ENCODE peak calls at places on chromosomes 4 and X, in seven cellular contexts. C is thoracic aorta, P is pancreas, J is tibial nerve, X is fibroblast of lung, E is upper lobe of left lung, F is cardiac muscle cell. O is an unnamed sample.

GRCh38 chrX:73390628-73391567 is 56.0 kb upstream of the CDX4 start:
- DNase-seq in E (peak; percentile 2), C (no peak), J (no peak), P (no peak), X (no peak), F (no peak), O (no peak)

GRCh38 chrX:113399501-113400192 is 559.0 kb upstream of the AMOT start:
- DNase-seq in X (peak; percentile 69), F (peak; percentile 16), P (no peak), J (no peak), E (no peak), C (no peak), O (no peak)

GRCh38 chr4:166012129-166013078 is 139.4 kb downstream of the TLL1 start:
- DNase-seq in P (no peak), F (peak; percentile 3), E (no peak), J (no peak), C (no peak), X (peak; percentile 72), O (no peak)

GRCh38 chr4:1243451-1244080 is 5.4 kb downstream of the CTBP1 start:
- DNase-seq in X (no peak), E (peak; percentile 79), F (no peak), J (no peak), P (peak; percentile 36), C (no peak), O (no peak)

GRCh38 chrX:132181364-132181763 is 37.9 kb downstream of the RAP2C start:
- DNase-seq in X (no peak), F (no peak), P (peak; percentile 29), E (no peak), C (no peak), J (no peak), O (no peak)

GRCh38 chr4:162535121-162535520 is 371.3 kb upstream of the FSTL5 start:
- DNase-seq in C (no peak), X (no peak), P (no peak), F (no peak), J (no peak), E (no peak), O (no peak)

GRCh38 chr4:159188646-159189045 is 85.8 kb downstream of the RAPGEF2 start:
- DNase-seq in J (no peak), E (no peak), X (no peak), P (no peak), F (no peak), C (no peak), O (no peak)

GRCh38 chrX:19902110-19902509 is 14.7 kb upstream of the SH3KBP1 start:
- DNase-seq in E (no peak), C (no peak), P (no peak), X (peak; percentile 60), J (no peak), F (peak; percentile 22), O (no peak)

GRCh38 chr4:86942185-86942666 is 7.4 kb downstream of the AFF1 start:
- DNase-seq in C (no peak), J (no peak), X (peak; percentile 73), F (peak; percentile 54), E (no peak), P (no peak), O (no peak)

GRCh38 chr4:98377626-98378025 is 116.4 kb downstream of the RAP1GDS1 start:
- DNase-seq in C (no peak), J (no peak), X (peak; percentile 62), P (no peak), F (peak; percentile 37), E (no peak), O (no peak)

GRCh38 chrX:129759576-129760061 is 20.1 kb upstream of the SASH3 start:
- DNase-seq in C (no peak), P (no peak), X (peak; percentile 93), F (peak; percentile 92), J (peak; percentile 32), E (no peak), O (peak; percentile 66)

GRCh38 chr4:10003666-10004065 is 17.6 kb downstream of the SLC2A9 start:
- DNase-seq in E (no peak), J (no peak), X (no peak), C (no peak), F (no peak), P (no peak), O (no peak)

DNA sequence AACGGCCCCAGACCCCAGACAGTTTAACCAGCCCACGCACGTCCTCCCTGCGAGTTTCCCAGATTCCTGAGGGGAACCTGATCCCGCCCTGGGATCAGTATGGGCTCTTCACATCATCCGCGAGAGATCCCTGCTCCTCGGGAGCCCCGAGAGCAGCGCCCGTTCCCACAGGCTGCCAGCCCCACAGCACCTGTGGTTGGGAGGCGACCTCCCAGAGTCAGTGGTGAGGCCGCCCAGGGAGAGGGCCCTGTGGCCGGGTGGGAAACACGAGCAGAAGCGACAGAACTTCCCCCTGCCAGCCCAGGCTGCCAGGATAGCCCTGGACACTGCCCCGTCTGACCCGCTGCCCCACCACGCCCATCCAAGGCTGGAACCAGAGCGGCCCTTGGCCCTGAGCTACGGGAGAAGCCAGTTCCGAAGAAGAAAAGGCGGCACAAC is 32.8 kb downstream of the TSC22D3 start:
- DNase-seq in J (no peak), E (peak; percentile 61), F (no peak), X (no peak), C (no peak), P (no peak), O (no peak)
- H3K4me3 ChIP-seq in J (peak overlapping the region; percentile 15), E (peak overlapping the region; percentile 3), F (no peak overlapping the region), X (no peak overlapping the region), C (peak overlapping the region; percentile 63), P (peak overlapping the region; percentile 14), O (peak overlapping the region; percentile 58)

DNA sequence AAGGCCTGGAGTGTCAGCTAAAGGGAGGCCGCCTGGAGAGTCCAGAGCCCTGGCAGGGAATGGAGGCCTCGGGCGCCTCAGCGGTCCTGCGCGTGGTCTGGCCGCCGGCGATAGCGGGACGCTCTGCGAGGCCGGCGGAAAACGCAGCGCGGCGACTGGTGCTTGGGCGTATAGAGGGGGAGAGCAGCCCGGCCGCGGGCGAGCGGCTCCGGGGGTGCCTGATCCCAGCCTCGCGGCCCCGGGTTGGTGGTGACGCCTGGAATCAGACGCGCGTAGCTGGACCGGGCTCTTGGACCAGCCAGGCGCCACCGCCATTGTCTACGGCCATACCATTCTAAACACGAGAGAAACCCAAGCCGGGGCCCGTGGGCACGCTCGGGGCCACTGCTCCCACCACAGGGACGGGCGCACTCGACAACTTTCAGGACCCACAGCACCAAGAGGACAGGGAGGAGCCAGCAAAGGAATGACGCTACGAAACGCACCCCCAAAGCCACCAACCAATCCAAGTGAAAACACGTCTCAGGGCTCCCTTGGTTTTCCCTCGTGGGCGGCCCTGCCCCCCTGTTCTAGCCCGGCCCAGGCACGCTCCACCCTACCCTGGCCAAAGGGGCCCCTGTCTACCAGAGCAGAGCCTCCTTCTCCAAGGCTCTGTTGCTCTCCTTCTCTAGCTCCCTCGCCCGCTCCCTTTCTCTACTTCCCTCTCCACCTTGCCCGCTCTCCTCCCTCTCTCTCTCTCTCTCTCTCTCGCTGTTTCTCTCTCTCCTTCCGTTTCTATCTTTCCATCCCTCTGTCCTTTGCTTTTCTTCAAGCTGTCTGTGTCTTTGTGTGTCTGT is 7.8 kb downstream of the FRG2 start:
- DNase-seq in F (no peak), P (no peak), C (no peak), J (no peak), X (no peak), E (peak; percentile 82), O (no peak)
- H3K27me3 ChIP-seq in F (peaks cover 91% of the 10 kb centered on the region), P (peaks cover 3% of the 10 kb centered on the region), C (no peaks in the 10 kb centered on the region), J (peaks cover 77% of the 10 kb centered on the region), X (peaks cover 45% of the 10 kb centered on the region), E (peaks cover 43% of the 10 kb centered on the region), O (peaks cover 25% of the 10 kb centered on the region)

DNA sequence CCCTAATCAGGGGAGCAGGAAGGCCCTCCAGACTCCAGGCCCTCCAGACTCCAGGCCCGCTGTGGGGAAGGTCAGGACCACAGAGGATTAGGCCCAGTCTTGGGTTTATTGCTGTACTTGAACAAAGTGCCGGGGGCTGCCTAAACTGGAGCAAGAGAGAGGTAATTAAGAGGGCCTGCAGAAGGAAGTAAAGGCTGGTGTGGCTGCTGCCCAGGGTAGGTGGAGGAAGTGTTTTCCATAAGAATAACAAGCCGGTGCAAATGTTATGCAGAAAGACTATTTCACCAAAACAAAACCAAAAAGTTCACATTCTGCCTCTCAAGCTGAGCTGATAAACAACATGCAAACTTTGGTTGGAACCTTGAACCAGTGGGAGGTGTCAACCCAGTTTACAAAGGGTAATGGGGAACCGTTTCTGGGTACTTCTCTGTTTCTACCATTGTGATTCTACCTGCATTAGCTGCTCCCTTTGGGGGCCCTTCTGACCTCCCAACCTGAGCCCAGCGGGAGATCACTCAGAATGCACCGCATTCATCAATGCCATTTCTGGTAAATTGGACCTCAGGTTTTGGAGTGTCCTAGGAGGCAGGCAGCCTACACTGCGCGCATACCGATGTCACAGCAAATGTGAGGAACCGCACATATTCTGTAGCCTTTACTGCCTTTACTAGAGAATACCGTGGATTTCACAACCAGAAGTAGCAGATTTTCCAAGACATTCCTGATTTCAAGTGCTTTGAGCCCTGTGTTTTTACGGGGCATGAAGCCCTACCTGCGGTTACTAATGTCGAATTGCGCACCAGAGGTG is 59.7 kb upstream of the BCOR start:
- DNase-seq in P (no peak), X (no peak), E (no peak), F (no peak), C (no peak), J (no peak), O (no peak)
- H3K4me3 ChIP-seq in P (peak overlapping the region; percentile 48), X (no peak overlapping the region), E (peak overlapping the region; percentile 39), F (peak overlapping the region; percentile 47), C (peak overlapping the region; percentile 76), J (peak overlapping the region; percentile 33), O (peak overlapping the region; percentile 34)

DNA sequence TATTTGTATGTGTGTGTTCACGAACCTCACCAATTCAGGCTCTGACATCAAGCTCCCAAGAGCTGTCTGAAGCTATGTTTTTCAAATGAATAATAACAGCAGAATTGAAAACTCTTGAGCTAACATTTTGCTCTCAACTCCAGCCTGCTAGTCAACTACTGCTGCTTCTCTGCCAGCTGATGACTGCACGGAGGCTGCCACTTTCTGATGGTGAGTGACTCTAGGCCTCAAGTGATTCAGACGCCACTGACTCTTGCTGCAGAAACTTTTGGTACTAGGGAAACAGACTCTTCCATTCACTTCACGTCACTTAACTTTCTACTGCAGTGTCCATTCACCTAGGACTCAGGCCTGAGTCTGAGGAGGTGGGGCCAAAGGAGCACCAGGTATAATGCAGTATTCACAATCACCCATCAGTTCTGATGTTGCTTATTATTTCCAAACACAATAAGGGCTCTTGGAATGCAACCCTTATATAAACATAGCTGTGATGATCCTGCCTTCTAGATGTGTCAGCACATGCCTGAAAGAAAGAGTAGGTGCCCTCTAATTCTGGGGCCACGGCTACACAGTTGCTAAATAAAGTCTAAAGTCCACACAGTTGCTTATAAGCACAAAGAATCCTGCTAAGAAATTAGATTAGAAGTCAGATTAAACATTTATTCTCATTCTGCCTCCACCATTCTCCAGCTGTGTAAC is 16.0 kb downstream of the PRDM8 start:
- DNase-seq in X (peak; percentile 71), F (no peak), E (no peak), P (no peak), J (no peak), C (no peak), O (no peak)
- H3K27me3 ChIP-seq in X (no peaks in the 10 kb centered on the region), F (peaks cover 49% of the 10 kb centered on the region), E (no peaks in the 10 kb centered on the region), P (no peaks in the 10 kb centered on the region), J (peaks cover 15% of the 10 kb centered on the region), C (peaks cover 4% of the 10 kb centered on the region), O (no peaks in the 10 kb centered on the region)

GRCh38 chr4:155952546-155952945 is 1.1 kb downstream of the CTSO start:
- DNase-seq in E (no peak), X (peak; percentile 44), C (no peak), J (no peak), P (no peak), F (peak; percentile 60), O (no peak)
- H3K4me3 ChIP-seq in E (peak overlapping the region; percentile 56), X (peak overlapping the region; percentile 34), C (peak overlapping the region; percentile 85), J (peak overlapping the region; percentile 95), P (peak overlapping the region; percentile 64), F (peak overlapping the region; percentile 48), O (no peak overlapping the region)